ENCODE peak calls at places on chromosomes 7 and 10, in six cellular contexts. One of them, this sample, is unnamed.
A peak's percentile ranks its signal among the peaks of the same experiment; 100 is the strongest.

GRCh38 chr10:6361869-6362268 is 159.1 kb downstream of the PFKFB3 start:
- DNase-seq in breast epithelium: no peak
- DNase-seq in esophagus muscularis mucosa: no peak
- DNase-seq in GM12892: no peak
- DNase-seq in prostate gland: no peak
- DNase-seq in GM12891: no peak
- DNase-seq in this sample: no peak

GRCh38 chr10:116655573-116655972 is 34.8 kb downstream of the PNLIPRP2 start:
- DNase-seq in prostate gland: no peak
- DNase-seq in esophagus muscularis mucosa: peak; percentile 79
- DNase-seq in GM12891: no peak
- DNase-seq in breast epithelium: no peak
- DNase-seq in GM12892: no peak
- DNase-seq in this sample: no peak

GRCh38 chr10:91022924-91023707 is 102.2 kb upstream of the ANKRD1 start:
- DNase-seq in GM12892: no peak
- DNase-seq in breast epithelium: peak; percentile 77
- DNase-seq in esophagus muscularis mucosa: no peak
- DNase-seq in prostate gland: peak; percentile 58
- DNase-seq in GM12891: no peak
- DNase-seq in this sample: no peak

GRCh38 chr10:79176949-79177602 is 108.3 kb downstream of the ZMIZ1 start:
- DNase-seq in GM12892: no peak
- DNase-seq in breast epithelium: no peak
- DNase-seq in prostate gland: no peak
- DNase-seq in GM12891: no peak
- DNase-seq in esophagus muscularis mucosa: no peak
- DNase-seq in this sample: no peak

GRCh38 chr7:150986099-150986512 is 4.7 kb upstream of the NOS3 start:
- DNase-seq in GM12891: no peak
- DNase-seq in esophagus muscularis mucosa: no peak
- DNase-seq in prostate gland: no peak
- DNase-seq in GM12892: no peak
- DNase-seq in breast epithelium: no peak
- DNase-seq in this sample: peak; percentile 58

GRCh38 chr7:3551536-3551935 is 250.5 kb downstream of the SDK1 start:
- DNase-seq in prostate gland: no peak
- DNase-seq in esophagus muscularis mucosa: no peak
- DNase-seq in breast epithelium: no peak
- DNase-seq in GM12891: no peak
- DNase-seq in GM12892: no peak
- DNase-seq in this sample: no peak

GRCh38 chr10:48805848-48806247 is 121.2 kb downstream of the WDFY4 start:
- DNase-seq in breast epithelium: no peak
- DNase-seq in GM12892: no peak
- DNase-seq in GM12891: no peak
- DNase-seq in esophagus muscularis mucosa: no peak
- DNase-seq in prostate gland: no peak
- DNase-seq in this sample: no peak

GRCh38 chr7:194257-194995 is 2.1 kb downstream of the FAM20C start:
- DNase-seq in GM12891: no peak
- DNase-seq in breast epithelium: no peak
- DNase-seq in prostate gland: no peak
- DNase-seq in GM12892: no peak
- DNase-seq in esophagus muscularis mucosa: no peak
- DNase-seq in this sample: peak; percentile 63

GRCh38 chr10:110456046-110456445 is 41.7 kb upstream of the DUSP5 start:
- DNase-seq in prostate gland: no peak
- DNase-seq in GM12892: no peak
- DNase-seq in GM12891: no peak
- DNase-seq in esophagus muscularis mucosa: no peak
- DNase-seq in breast epithelium: no peak
- DNase-seq in this sample: peak; percentile 36

GRCh38 chr7:105926131-105926530 is 36.9 kb upstream of the CDHR3 start:
- DNase-seq in breast epithelium: no peak
- DNase-seq in GM12891: no peak
- DNase-seq in esophagus muscularis mucosa: no peak
- DNase-seq in prostate gland: no peak
- DNase-seq in GM12892: no peak
- DNase-seq in this sample: no peak

GRCh38 chr10:100043796-100044195 is 34.0 kb upstream of the DNMBP start:
- DNase-seq in breast epithelium: no peak
- DNase-seq in esophagus muscularis mucosa: no peak
- DNase-seq in prostate gland: peak; percentile 16
- DNase-seq in GM12891: no peak
- DNase-seq in GM12892: no peak
- DNase-seq in this sample: no peak

GRCh38 chr7:17371656-17372524 is 73.4 kb downstream of the AHR start:
- DNase-seq in breast epithelium: no peak
- DNase-seq in prostate gland: no peak
- DNase-seq in GM12891: no peak
- DNase-seq in esophagus muscularis mucosa: no peak
- DNase-seq in GM12892: no peak
- DNase-seq in this sample: no peak

GRCh38 chr10:94546616-94547175 is 1.1 kb downstream of the HELLS start:
- DNase-seq in GM12891: no peak
- DNase-seq in GM12892: no peak
- DNase-seq in esophagus muscularis mucosa: no peak
- DNase-seq in breast epithelium: no peak
- DNase-seq in prostate gland: no peak
- DNase-seq in this sample: no peak

GRCh38 chr10:126634915-126635314 is 35.6 kb downstream of the C10orf90 start:
- DNase-seq in GM12892: no peak
- DNase-seq in GM12891: no peak
- DNase-seq in prostate gland: peak; percentile 72
- DNase-seq in esophagus muscularis mucosa: no peak
- DNase-seq in breast epithelium: peak; percentile 30
- DNase-seq in this sample: no peak

GRCh38 chr7:111312966-111313365 is 222.0 kb downstream of the LRRN3 start:
- DNase-seq in breast epithelium: no peak
- DNase-seq in GM12891: no peak
- DNase-seq in prostate gland: no peak
- DNase-seq in esophagus muscularis mucosa: no peak
- DNase-seq in GM12892: no peak
- DNase-seq in this sample: no peak

GRCh38 chr10:86363184-86363832 is 3.3 kb downstream of the GRID1 start:
- DNase-seq in prostate gland: peak; percentile 48
- DNase-seq in GM12891: peak; percentile 50
- DNase-seq in esophagus muscularis mucosa: no peak
- DNase-seq in breast epithelium: no peak
- DNase-seq in GM12892: peak; percentile 51
- DNase-seq in this sample: peak; percentile 50

GRCh38 chr7:69817096-69817495 is 218.8 kb downstream of the AUTS2 start:
- DNase-seq in breast epithelium: no peak
- DNase-seq in prostate gland: no peak
- DNase-seq in GM12892: no peak
- DNase-seq in GM12891: no peak
- DNase-seq in esophagus muscularis mucosa: no peak
- DNase-seq in this sample: no peak

GRCh38 chr10:93566435-93567276 is at the start of gene FFAR4:
- DNase-seq in GM12892: no peak
- DNase-seq in prostate gland: peak; percentile 12
- DNase-seq in esophagus muscularis mucosa: no peak
- DNase-seq in breast epithelium: peak; percentile 19
- DNase-seq in GM12891: no peak
- DNase-seq in this sample: peak; percentile 50

GRCh38 chr7:158748335-158748734 is 43.7 kb upstream of the NCAPG2 start:
- DNase-seq in breast epithelium: no peak
- DNase-seq in prostate gland: no peak
- DNase-seq in GM12891: no peak
- DNase-seq in esophagus muscularis mucosa: no peak
- DNase-seq in GM12892: no peak
- DNase-seq in this sample: no peak
- TF ChIP-seq POLR2AphosphoS5 in breast epithelium: no peak
- TF ChIP-seq POLR2AphosphoS5 in prostate gland: no peak
- TF ChIP-seq POLR2AphosphoS5 in GM12891: no peak
- TF ChIP-seq POLR2AphosphoS5 in esophagus muscularis mucosa: no peak
- TF ChIP-seq POLR2AphosphoS5 in GM12892: no peak
- TF ChIP-seq POLR2AphosphoS5 in this sample: no peak

GRCh38 chr10:102752934-102753664 is 9.4 kb downstream of the WBP1L start:
- DNase-seq in prostate gland: no peak
- DNase-seq in GM12891: no peak
- DNase-seq in esophagus muscularis mucosa: no peak
- DNase-seq in breast epithelium: no peak
- DNase-seq in GM12892: no peak
- DNase-seq in this sample: no peak
- TF ChIP-seq POLR2AphosphoS5 in prostate gland: peak; percentile 35
- TF ChIP-seq POLR2AphosphoS5 in GM12891: no peak
- TF ChIP-seq POLR2AphosphoS5 in esophagus muscularis mucosa: peak; percentile 25
- TF ChIP-seq POLR2AphosphoS5 in breast epithelium: peak; percentile 26
- TF ChIP-seq POLR2AphosphoS5 in GM12892: no peak
- TF ChIP-seq POLR2AphosphoS5 in this sample: no peak

GRCh38 chr10:76553700-76554470 is 1083.7 kb downstream of the KCNMA1 start:
- DNase-seq in breast epithelium: no peak
- DNase-seq in esophagus muscularis mucosa: no peak
- DNase-seq in prostate gland: no peak
- DNase-seq in GM12892: no peak
- DNase-seq in GM12891: no peak
- DNase-seq in this sample: no peak
- TF ChIP-seq POLR2AphosphoS5 in breast epithelium: no peak
- TF ChIP-seq POLR2AphosphoS5 in esophagus muscularis mucosa: no peak
- TF ChIP-seq POLR2AphosphoS5 in prostate gland: no peak
- TF ChIP-seq POLR2AphosphoS5 in GM12892: no peak
- TF ChIP-seq POLR2AphosphoS5 in GM12891: no peak
- TF ChIP-seq POLR2AphosphoS5 in this sample: no peak

GRCh38 chr7:43247757-43248156 is 135.3 kb downstream of the HECW1 start:
- DNase-seq in prostate gland: no peak
- DNase-seq in GM12891: no peak
- DNase-seq in GM12892: no peak
- DNase-seq in breast epithelium: no peak
- DNase-seq in esophagus muscularis mucosa: no peak
- DNase-seq in this sample: no peak

GRCh38 chr7:43249808-43250145 is 137.3 kb downstream of the HECW1 start:
- DNase-seq in breast epithelium: no peak
- DNase-seq in prostate gland: no peak
- DNase-seq in GM12892: no peak
- DNase-seq in esophagus muscularis mucosa: peak; percentile 57
- DNase-seq in GM12891: no peak
- DNase-seq in this sample: no peak

GRCh38 chr7:43244782-43245181 is 132.3 kb downstream of the HECW1 start:
- DNase-seq in breast epithelium: no peak
- DNase-seq in GM12891: no peak
- DNase-seq in GM12892: no peak
- DNase-seq in prostate gland: no peak
- DNase-seq in esophagus muscularis mucosa: no peak
- DNase-seq in this sample: no peak

GRCh38 chr7:43248553-43248952 is 136.1 kb downstream of the HECW1 start:
- DNase-seq in esophagus muscularis mucosa: no peak
- DNase-seq in breast epithelium: no peak
- DNase-seq in GM12892: no peak
- DNase-seq in GM12891: no peak
- DNase-seq in prostate gland: no peak
- DNase-seq in this sample: no peak

DNA sequence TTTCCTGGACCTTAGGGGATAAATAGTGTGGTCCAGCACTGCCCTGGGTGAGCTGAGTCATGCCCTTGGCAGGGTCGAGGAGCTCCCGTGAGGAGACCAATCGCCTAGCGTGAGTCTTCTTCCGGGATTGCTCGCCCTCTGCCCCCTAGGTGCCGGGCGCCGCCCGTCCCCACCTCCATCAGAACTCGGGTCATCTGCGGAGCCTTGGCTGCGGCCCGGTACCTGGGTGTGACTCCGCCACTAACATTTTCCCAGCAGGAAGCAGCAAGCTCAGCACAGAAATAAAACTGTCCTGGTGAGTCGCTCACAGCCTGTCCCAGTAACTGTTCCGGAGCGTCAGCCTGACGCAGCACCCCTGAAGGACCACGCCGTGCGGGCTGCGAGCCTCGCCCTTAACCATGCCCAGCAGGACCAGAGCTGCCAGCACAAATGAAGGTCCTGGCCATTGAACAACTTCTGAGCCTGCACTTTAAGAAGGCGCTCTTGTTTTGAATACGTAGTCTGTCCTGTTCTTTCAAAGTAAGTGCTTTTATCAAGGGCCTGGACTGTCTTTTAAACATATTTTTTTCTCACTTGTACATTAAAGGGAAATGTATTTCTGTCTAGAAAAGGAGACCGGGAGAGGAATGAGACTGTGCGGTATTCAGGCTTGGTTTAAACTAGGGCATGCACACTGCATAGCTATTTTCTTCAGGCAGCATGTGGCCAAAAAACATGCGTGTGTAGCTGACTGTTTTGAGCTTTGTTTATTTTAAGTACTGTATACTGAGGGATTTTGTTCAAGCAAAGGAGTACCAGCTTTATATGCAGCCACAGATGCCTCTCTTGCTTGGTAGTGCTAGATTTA is 136.7 kb downstream of the HECW1 start:
- DNase-seq in GM12892: no peak
- DNase-seq in esophagus muscularis mucosa: peak; percentile 88
- DNase-seq in GM12891: no peak
- DNase-seq in breast epithelium: no peak
- DNase-seq in prostate gland: no peak
- DNase-seq in this sample: peak; percentile 50
- TF ChIP-seq POLR2AphosphoS5 in GM12892: no peak
- TF ChIP-seq POLR2AphosphoS5 in esophagus muscularis mucosa: no peak
- TF ChIP-seq POLR2AphosphoS5 in GM12891: no peak
- TF ChIP-seq POLR2AphosphoS5 in breast epithelium: no peak
- TF ChIP-seq POLR2AphosphoS5 in prostate gland: no peak
- TF ChIP-seq POLR2AphosphoS5 in this sample: peak; percentile 22

GRCh38 chr7:5637415-5637814 is 144.0 kb downstream of the RNF216 start:
- DNase-seq in esophagus muscularis mucosa: no peak
- DNase-seq in prostate gland: no peak
- DNase-seq in breast epithelium: no peak
- DNase-seq in GM12891: no peak
- DNase-seq in GM12892: no peak
- DNase-seq in this sample: no peak

GRCh38 chr7:5646846-5647245 is 134.6 kb downstream of the RNF216 start:
- DNase-seq in prostate gland: no peak
- DNase-seq in GM12892: no peak
- DNase-seq in breast epithelium: no peak
- DNase-seq in esophagus muscularis mucosa: no peak
- DNase-seq in GM12891: no peak
- DNase-seq in this sample: no peak

GRCh38 chr7:5638994-5639393 is 142.5 kb downstream of the RNF216 start:
- DNase-seq in prostate gland: no peak
- DNase-seq in esophagus muscularis mucosa: no peak
- DNase-seq in GM12892: no peak
- DNase-seq in breast epithelium: no peak
- DNase-seq in GM12891: no peak
- DNase-seq in this sample: no peak

GRCh38 chr7:5647816-5648215 is 133.6 kb downstream of the RNF216 start:
- DNase-seq in GM12891: no peak
- DNase-seq in breast epithelium: no peak
- DNase-seq in esophagus muscularis mucosa: no peak
- DNase-seq in GM12892: no peak
- DNase-seq in prostate gland: no peak
- DNase-seq in this sample: no peak

DNA sequence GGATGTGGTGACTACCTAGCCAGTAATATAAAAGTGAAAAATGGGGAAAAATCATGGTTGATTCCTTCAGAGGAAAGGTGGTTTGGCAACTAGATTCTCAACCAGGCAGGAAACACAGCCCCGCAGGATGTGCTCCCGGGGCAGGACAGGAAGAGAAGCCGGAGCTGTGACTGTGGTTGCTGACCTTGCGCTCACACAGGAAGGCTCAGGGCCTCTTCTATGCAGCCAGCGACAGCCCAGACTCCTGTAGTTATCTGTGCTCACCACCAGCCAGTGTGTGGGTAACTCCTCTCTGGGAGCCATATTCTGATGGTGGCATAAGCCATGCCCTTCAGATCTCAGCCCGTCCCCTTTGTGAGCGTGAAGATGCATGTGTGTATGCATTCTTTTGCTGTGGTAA is 138.2 kb downstream of the RNF216 start:
- DNase-seq in GM12891: no peak
- DNase-seq in GM12892: no peak
- DNase-seq in prostate gland: no peak
- DNase-seq in breast epithelium: no peak
- DNase-seq in esophagus muscularis mucosa: no peak
- DNase-seq in this sample: no peak
- TF ChIP-seq POLR2AphosphoS5 in GM12891: no peak
- TF ChIP-seq POLR2AphosphoS5 in GM12892: no peak
- TF ChIP-seq POLR2AphosphoS5 in prostate gland: no peak
- TF ChIP-seq POLR2AphosphoS5 in breast epithelium: no peak
- TF ChIP-seq POLR2AphosphoS5 in esophagus muscularis mucosa: peak; percentile 51
- TF ChIP-seq POLR2AphosphoS5 in this sample: no peak

This sample was measured in stomach.